ENCODE peak calls at places on chromosomes 16 and 17, in four cellular contexts. U is endothelial cell, O is sciatic nerve, Z is C1 segment of cervical spinal cord. B is an unnamed sample.
A peak's percentile ranks its signal among the peaks of the same experiment; 100 is the strongest.

GRCh38 chr17:60392042-60392844 is at the start of gene USP32:
- DNase-seq in U (peak; percentile 96), O (peak; percentile 100), Z (peak; percentile 98), B (peak; percentile 100)

GRCh38 chr17:17075037-17075755 is 32.9 kb downstream of the MPRIP start:
- DNase-seq in U (no peak), O (peak; percentile 78), Z (no peak), B (no peak)

GRCh38 chr17:33284022-33284421 is 9.1 kb downstream of the ASIC2 start:
- DNase-seq in U (no peak), O (no peak), Z (no peak), B (no peak)

GRCh38 chr17:2981325-2981724 is 82.1 kb downstream of the OR1D5 start:
- DNase-seq in U (no peak), O (no peak), Z (no peak), B (peak; percentile 38)

GRCh38 chr17:47882247-47882646 is 13.8 kb upstream of the SP2 start:
- DNase-seq in U (no peak), O (no peak), Z (no peak), B (no peak)

GRCh38 chr16:81729451-81729850 is 49.6 kb upstream of the PLCG2 start:
- DNase-seq in U (no peak), O (no peak), Z (no peak), B (peak; percentile 94)

GRCh38 chr16:83940157-83940556 is 12.9 kb upstream of the OSGIN1 start:
- DNase-seq in U (no peak), O (no peak), Z (no peak), B (no peak)

GRCh38 chr17:40915199-40915661 is 22.2 kb downstream of the KRT23 start:
- DNase-seq in U (no peak), O (no peak), Z (no peak), B (no peak)

GRCh38 chr17:32958418-32958817 is 30.5 kb downstream of the TMEM98 start:
- DNase-seq in U (no peak), O (no peak), Z (no peak), B (no peak)

GRCh38 chr16:11361751-11362742 is 16.8 kb downstream of the RMI2 start:
- DNase-seq in U (peak; percentile 24), O (no peak), Z (no peak), B (no peak)

GRCh38 chr17:4679652-4680051 is 24.3 kb downstream of the PELP1 start:
- DNase-seq in U (no peak), O (no peak), Z (no peak), B (peak; percentile 71)

GRCh38 chr16:705748-706188 is at the start of gene FBXL16:
- DNase-seq in U (no peak), O (no peak), Z (peak; percentile 73), B (peak; percentile 68)

GRCh38 chr16:30032083-30032819 is 1.2 kb upstream of the TLCD3B start:
- DNase-seq in U (peak; percentile 75), O (no peak), Z (peak; percentile 59), B (peak; percentile 93)

GRCh38 chr17:73546121-73546520 is 98.1 kb downstream of the SDK2 start:
- DNase-seq in U (no peak), O (no peak), Z (no peak), B (no peak)

GRCh38 chr16:72646615-72647014 is 401.3 kb downstream of the ZFHX3 start:
- DNase-seq in U (no peak), O (no peak), Z (no peak), B (no peak)

GRCh38 chr16:86668136-86668535 is 89.8 kb downstream of the FOXL1 start:
- DNase-seq in U (peak; percentile 49), O (no peak), Z (no peak), B (peak; percentile 71)

GRCh38 chr17:59436900-59437299 is 105.4 kb downstream of the YPEL2 start:
- DNase-seq in U (no peak), O (no peak), Z (no peak), B (no peak)

GRCh38 chr17:8822401-8823035 is 23.4 kb upstream of the MFSD6L start:
- DNase-seq in U (no peak), O (no peak), Z (no peak), B (peak; percentile 25)

GRCh38 chr17:40366076-40366860 is 1.7 kb upstream of the GJD3 start:
- DNase-seq in U (no peak), O (no peak), Z (no peak), B (no peak)

GRCh38 chr17:48444531-48445247 is 14.7 kb upstream of the SKAP1 start:
- DNase-seq in U (no peak), O (no peak), Z (no peak), B (no peak)

GRCh38 chr17:38333635-38334295 is 10.0 kb downstream of the GPR179 start:
- DNase-seq in U (peak; percentile 85), O (no peak), Z (no peak), B (peak; percentile 99)

GRCh38 chr17:57459286-57459915 is 203.1 kb downstream of the MSI2 start:
- DNase-seq in U (no peak), O (no peak), Z (no peak), B (no peak)

GRCh38 chr16:30046588-30046987 is 15.5 kb upstream of the TLCD3B start:
- DNase-seq in U (no peak), O (no peak), Z (no peak), B (no peak)

GRCh38 chr17:4998666-4999428 is 1.1 kb downstream of the KIF1C start:
- DNase-seq in U (no peak), O (no peak), Z (no peak), B (peak; percentile 71)

GRCh38 chr16:82136956-82137818 is 32.8 kb downstream of the MPHOSPH6 start:
- DNase-seq in U (no peak), O (no peak), Z (no peak), B (no peak)

GRCh38 chr16:27264151-27264550 is 4.4 kb downstream of the NSMCE1 start:
- DNase-seq in U (no peak), O (no peak), Z (no peak), B (no peak)

GRCh38 chr17:77506371-77506991 is 365.7 kb downstream of the SEC14L1 start:
- DNase-seq in U (no peak), O (peak; percentile 57), Z (no peak), B (peak; percentile 54)

GRCh38 chr16:27318399-27319256 is 4.9 kb downstream of the IL4R start:
- DNase-seq in U (peak; percentile 24), O (peak; percentile 69), Z (no peak), B (peak; percentile 55)

GRCh38 chr17:36542755-36543154 is 2.0 kb upstream of the GGNBP2 start:
- DNase-seq in U (no peak), O (no peak), Z (no peak), B (no peak)

GRCh38 chr17:74840989-74841666 is 18.6 kb downstream of the GRIN2C start:
- DNase-seq in U (no peak), O (peak; percentile 82), Z (peak; percentile 87), B (peak; percentile 85)

GRCh38 chr16:55014022-55014421 is 83.4 kb downstream of the IRX5 start:
- DNase-seq in U (no peak), O (no peak), Z (no peak), B (no peak)

GRCh38 chr16:55035037-55035436 is 104.4 kb downstream of the IRX5 start:
- DNase-seq in U (peak; percentile 71), O (no peak), Z (no peak), B (peak; percentile 92)

GRCh38 chr17:74526681-74527080 is 4.6 kb downstream of the CD300LB start:
- DNase-seq in U (no peak), O (no peak), Z (no peak), B (no peak)

GRCh38 chr17:82737981-82738877 is 2.8 kb downstream of the FN3K start:
- DNase-seq in U (no peak), O (peak; percentile 80), Z (peak; percentile 19), B (peak; percentile 42)